ENCODE peak calls at places on chromosomes 7 and 10, in seven cellular contexts. W is GM13976; N is RWPE1; A is upper lobe of right lung; V is stimulated activated CD4-positive, alpha-beta T cell treated with anti-CD3 and anti-CD28 coated beads, Interleukin-12 subunit alpha, Interleukin-12 subunit beta, amount 100 ng/mL, for 48 hours; Z is H4; Y is aorta. M is an unnamed sample.

GRCh38 chr7:55449992-55450535 is 84.9 kb downstream of the LANCL2 start:
- DNase-seq in V (no peak), A (no peak), N (no peak), Y (no peak), W (no peak), Z (no peak), M (no peak)

GRCh38 chr10:3935933-3936359 is 150.9 kb upstream of the KLF6 start:
- DNase-seq in N (no peak), W (no peak), V (no peak), Z (peak; percentile 61), Y (peak; percentile 64), A (no peak), M (peak; percentile 60)

GRCh38 chr7:48111596-48111995 is 22.5 kb downstream of the UPP1 start:
- DNase-seq in V (no peak), Z (no peak), A (no peak), W (no peak), N (no peak), Y (no peak), M (no peak)

GRCh38 chr7:112938895-112939588 is 147.6 kb downstream of the GPR85 start:
- DNase-seq in A (peak; percentile 73), Z (peak; percentile 7), N (peak; percentile 20), W (no peak), Y (peak; percentile 62), V (no peak), M (no peak)

GRCh38 chr7:29375641-29376562 is 181.3 kb downstream of the CHN2 start:
- DNase-seq in Y (no peak), V (no peak), W (no peak), A (no peak), N (peak; percentile 34), Z (no peak), M (no peak)

GRCh38 chr7:113374924-113375323 is 256.6 kb upstream of the SMIM30 start:
- DNase-seq in W (no peak), Z (no peak), A (no peak), V (no peak), Y (no peak), N (no peak), M (no peak)

GRCh38 chr10:3251172-3251571 is 78.6 kb upstream of the PITRM1 start:
- DNase-seq in Y (no peak), A (no peak), Z (no peak), N (no peak), V (peak; percentile 18), W (no peak), M (no peak)

GRCh38 chr10:129842031-129842430 is 122.0 kb downstream of the EBF3 start:
- DNase-seq in V (no peak), Y (no peak), Z (no peak), W (no peak), N (no peak), A (no peak), M (no peak)

GRCh38 chr10:15211464-15211979 is 43.0 kb upstream of the NMT2 start:
- DNase-seq in Z (peak; percentile 17), Y (no peak), W (no peak), A (no peak), N (peak; percentile 17), V (no peak), M (no peak)

GRCh38 chr7:149450821-149451220 is 10.0 kb downstream of the ZNF777 start:
- DNase-seq in N (no peak), W (no peak), V (no peak), Z (no peak), A (no peak), Y (no peak), M (no peak)

GRCh38 chr7:21092923-21093702 is 306.4 kb upstream of the SP8 start:
- DNase-seq in N (no peak), W (no peak), V (no peak), Y (no peak), A (no peak), Z (no peak), M (no peak)

GRCh38 chr10:49197171-49197570 is 9.0 kb upstream of the TMEM273 start:
- DNase-seq in Y (no peak), Z (no peak), A (no peak), N (no peak), V (no peak), W (no peak), M (no peak)

GRCh38 chr7:67377939-67378862 is 381.6 kb downstream of the TYW1 start:
- DNase-seq in V (peak; percentile 38), Z (peak; percentile 87), W (peak; percentile 79), N (peak; percentile 29), Y (peak; percentile 73), A (peak; percentile 76), M (peak; percentile 58)

GRCh38 chr10:8037199-8037801 is 17.2 kb upstream of the GATA3 start:
- DNase-seq in V (no peak), W (no peak), Z (no peak), Y (no peak), N (no peak), A (no peak), M (no peak)

GRCh38 chr10:112958275-112958995 is 8.4 kb downstream of the TCF7L2 start:
- DNase-seq in A (no peak), Z (peak; percentile 59), W (no peak), V (no peak), Y (no peak), N (peak; percentile 66), M (no peak)

GRCh38 chr7:91034459-91035368 is 229.5 kb upstream of the FZD1 start:
- DNase-seq in N (peak; percentile 7), A (no peak), Y (peak; percentile 42), V (peak; percentile 2), Z (peak; percentile 35), W (peak; percentile 56), M (peak; percentile 18)

GRCh38 chr7:1329966-1330915 is 97.6 kb downstream of the UNCX start:
- DNase-seq in W (no peak), N (no peak), Z (no peak), A (no peak), V (no peak), Y (no peak), M (no peak)

GRCh38 chr7:98202367-98203195 is 8.7 kb upstream of the BHLHA15 start:
- DNase-seq in Z (no peak), A (peak; percentile 56), V (peak; percentile 60), W (peak; percentile 90), N (no peak), Y (no peak), M (no peak)

GRCh38 chr10:117165557-117166419 is 27.7 kb upstream of the VAX1 start:
- DNase-seq in Y (peak; percentile 62), N (peak; percentile 87), V (no peak), W (peak; percentile 53), A (peak; percentile 75), Z (peak; percentile 29), M (peak; percentile 52)

GRCh38 chr10:132585732-132586722 is 48.4 kb downstream of the INPP5A start:
- DNase-seq in V (no peak), Y (peak; percentile 74), W (peak; percentile 9), Z (no peak), N (no peak), A (peak; percentile 79), M (no peak)

GRCh38 chr10:119090026-119090808 is 9.6 kb upstream of the EIF3A start:
- DNase-seq in A (no peak), V (peak; percentile 38), W (no peak), Y (no peak), Z (no peak), N (no peak), M (no peak)

GRCh38 chr7:73721237-73721848 is 1.9 kb upstream of the STX1A start:
- DNase-seq in A (no peak), N (no peak), V (no peak), W (no peak), Z (peak; percentile 94), Y (peak; percentile 79), M (no peak)

GRCh38 chr10:44313706-44314307 is 71.1 kb downstream of the CXCL12 start:
- DNase-seq in W (no peak), Z (no peak), A (no peak), Y (no peak), N (no peak), V (no peak), M (no peak)

GRCh38 chr10:132157101-132157500 is 29.6 kb upstream of the DPYSL4 start:
- DNase-seq in V (no peak), W (no peak), Y (no peak), N (no peak), A (no peak), Z (no peak), M (no peak)

GRCh38 chr10:102579206-102579790 is 65.0 kb upstream of the TRIM8 start:
- DNase-seq in N (no peak), A (no peak), Z (no peak), V (no peak), W (no peak), Y (no peak), M (peak; percentile 20)

GRCh38 chr10:46094931-46095755 is 49.1 kb upstream of the MSMB start:
- DNase-seq in W (no peak), Y (no peak), Z (no peak), A (no peak), N (peak; percentile 6), V (no peak), M (no peak)

GRCh38 chr10:110629680-110630191 is 14.4 kb upstream of the RBM20 start:
- DNase-seq in V (no peak), N (peak; percentile 65), Y (no peak), Z (no peak), A (no peak), W (no peak), M (no peak)

GRCh38 chr10:29865700-29866355 is 193.6 kb downstream of the JCAD start:
- DNase-seq in N (peak; percentile 30), W (no peak), Z (no peak), Y (no peak), A (no peak), V (no peak), M (no peak)

GRCh38 chr10:121781101-121781500 is 146.7 kb downstream of the ATE1 start:
- DNase-seq in Y (no peak), W (no peak), V (no peak), A (no peak), N (peak; percentile 85), Z (no peak), M (no peak)

GRCh38 chr7:38563736-38564135 is 67.4 kb downstream of the AMPH start:
- DNase-seq in Z (no peak), V (no peak), N (no peak), A (no peak), W (no peak), Y (no peak), M (no peak)

GRCh38 chr7:43905209-43905946 is 1.0 kb downstream of the URGCP start:
- DNase-seq in Z (no peak), N (peak; percentile 76), W (no peak), Y (no peak), V (no peak), A (no peak), M (peak; percentile 62)

GRCh38 chr7:36549003-36549402 is 159.3 kb downstream of the ANLN start:
- DNase-seq in N (no peak), Z (no peak), V (no peak), Y (no peak), A (no peak), W (no peak), M (no peak)